ENCODE peak calls at places on chromosomes 12 and 14, in seven cellular contexts. B, O, D, K, W, Y and X are unnamed samples.

GRCh38 chr12:113214938-113215400 is 6.3 kb upstream of the TPCN1 start:
- DNase-seq in B (no peak), O (peak), D (peak), K (no peak), W (peak), Y (no peak), X (no peak)

GRCh38 chr12:95304673-95305198 is 87.1 kb downstream of the VEZT start:
- DNase-seq in B (no peak), O (peak), D (peak), K (no peak), W (peak), Y (no peak), X (no peak)

GRCh38 chr14:68756734-68757133 is 36.1 kb downstream of the ZFP36L1 start:
- DNase-seq in B (no peak), O (no peak), D (no peak), K (no peak), W (no peak), Y (no peak), X (no peak)

GRCh38 chr14:56659964-56660551 is 80.5 kb downstream of the TMEM260 start:
- DNase-seq in B (no peak), O (peak), D (peak), K (no peak), W (peak), Y (peak), X (no peak)

GRCh38 chr14:100891051-100891450 is 12.5 kb downstream of the RTL1 start:
- DNase-seq in B (no peak), O (no peak), D (no peak), K (no peak), W (no peak), Y (no peak), X (peak)

GRCh38 chr14:75457024-75457390 is 29.2 kb downstream of the JDP2 start:
- DNase-seq in B (no peak), O (no peak), D (no peak), K (no peak), W (no peak), Y (no peak), X (no peak)

GRCh38 chr14:39581474-39581873 is 149.2 kb upstream of the FBXO33 start:
- DNase-seq in B (no peak), O (no peak), D (no peak), K (no peak), W (peak), Y (no peak), X (no peak)

GRCh38 chr12:72313757-72314270 is 41.6 kb downstream of the TRHDE start:
- DNase-seq in B (no peak), O (no peak), D (no peak), K (no peak), W (no peak), Y (no peak), X (no peak)

GRCh38 chr12:78555802-78556201 is 308.8 kb upstream of the SYT1 start:
- DNase-seq in B (no peak), O (peak), D (peak), K (no peak), W (peak), Y (no peak), X (no peak)

GRCh38 chr14:74531011-74531410 is 37.4 kb downstream of the ISCA2 start:
- DNase-seq in B (no peak), O (no peak), D (no peak), K (no peak), W (no peak), Y (no peak), X (no peak)

GRCh38 chr14:101903111-101903561 is 61.2 kb upstream of the DYNC1H1 start:
- DNase-seq in B (no peak), O (no peak), D (no peak), K (no peak), W (no peak), Y (no peak), X (peak)

GRCh38 chr12:102883204-102883799 is 33.7 kb downstream of the PAH start:
- DNase-seq in B (peak), O (peak), D (peak), K (no peak), W (peak), Y (peak), X (no peak)

GRCh38 chr12:123828871-123829547 is 66.9 kb downstream of the DNAH10 start:
- DNase-seq in B (no peak), O (no peak), D (peak), K (no peak), W (no peak), Y (no peak), X (no peak)

GRCh38 chr14:49598182-49598478 is 610 bp upstream of the LRR1 start:
- DNase-seq in B (no peak), O (no peak), D (no peak), K (no peak), W (no peak), Y (peak), X (no peak)

GRCh38 chr12:66393890-66394289 is 91.6 kb downstream of the HELB start:
- DNase-seq in B (no peak), O (no peak), D (no peak), K (no peak), W (no peak), Y (no peak), X (no peak)

GRCh38 chr12:128784030-128784770 is 39.6 kb downstream of the SLC15A4 start:
- DNase-seq in B (no peak), O (no peak), D (no peak), K (no peak), W (peak), Y (no peak), X (no peak)

GRCh38 chr14:92690171-92691011 is 58.0 kb downstream of the LGMN start:
- DNase-seq in B (no peak), O (peak), D (peak), K (no peak), W (peak), Y (no peak), X (peak)

GRCh38 chr12:2336409-2336829 is 283.6 kb downstream of the CACNA1C start:
- DNase-seq in B (no peak), O (peak), D (peak), K (no peak), W (peak), Y (no peak), X (no peak)

GRCh38 chr14:67627519-67627918 is 7.8 kb downstream of the ARG2 start:
- DNase-seq in B (no peak), O (no peak), D (no peak), K (no peak), W (no peak), Y (no peak), X (no peak)

GRCh38 chr12:76898472-76898871 is 19.7 kb upstream of the CSRP2 start:
- DNase-seq in B (no peak), O (peak), D (no peak), K (no peak), W (no peak), Y (no peak), X (no peak)

GRCh38 chr14:68786491-68787234 is 6.2 kb downstream of the ZFP36L1 start:
- DNase-seq in B (no peak), O (peak), D (peak), K (no peak), W (peak), Y (no peak), X (peak)

GRCh38 chr14:93201155-93201704 is 5.6 kb downstream of the GON7 start:
- DNase-seq in B (no peak), O (no peak), D (no peak), K (no peak), W (no peak), Y (no peak), X (no peak)

GRCh38 chr12:49098035-49098451 is 3.4 kb upstream of the DHH start:
- DNase-seq in B (peak), O (peak), D (peak), K (peak), W (peak), Y (peak), X (peak)

GRCh38 chr14:79825046-79825521 is 386.2 kb downstream of the DIO2 start:
- DNase-seq in B (no peak), O (peak), D (peak), K (no peak), W (peak), Y (no peak), X (no peak)

GRCh38 chr12:116591608-116592115 is 32.5 kb downstream of the MAP1LC3B2 start:
- DNase-seq in B (no peak), O (no peak), D (peak), K (no peak), W (peak), Y (no peak), X (peak)

GRCh38 chr12:20007331-20007730 is 361.0 kb upstream of the PDE3A start:
- DNase-seq in B (no peak), O (peak), D (peak), K (no peak), W (peak), Y (no peak), X (no peak)

GRCh38 chr12:65628061-65628460 is 196.2 kb upstream of the HMGA2 start:
- DNase-seq in B (no peak), O (no peak), D (no peak), K (no peak), W (peak), Y (no peak), X (no peak)

GRCh38 chr12:101642115-101643067 is 47.6 kb downstream of the MYBPC1 start:
- DNase-seq in B (no peak), O (no peak), D (no peak), K (peak), W (no peak), Y (peak), X (no peak)

GRCh38 chr14:89915114-89915878 is 39.2 kb downstream of the EFCAB11 start:
- DNase-seq in B (peak), O (peak), D (peak), K (peak), W (peak), Y (peak), X (no peak)

GRCh38 chr12:122834229-122834920 is 882 bp upstream of the HIP1R start:
- DNase-seq in B (no peak), O (peak), D (peak), K (no peak), W (peak), Y (peak), X (peak)

GRCh38 chr12:28032811-28033537 is 60.4 kb upstream of the PTHLH start:
- DNase-seq in B (no peak), O (peak), D (peak), K (no peak), W (peak), Y (no peak), X (no peak)

GRCh38 chr14:100673085-100673806 is 53.4 kb upstream of the DLK1 start:
- DNase-seq in B (no peak), O (no peak), D (no peak), K (no peak), W (no peak), Y (peak), X (no peak)